ENCODE peak calls at places on chromosomes 4 and X, in seven cellular contexts. V is prostate gland, Y is NB4, Z is GM10248, J is left lung, O is Calu3, I is suprapubic skin. M is an unnamed sample.

GRCh38 chr4:112604590-112604989 is 32.1 kb downstream of the ZGRF1 start:
- DNase-seq in V (peak; percentile 26), Y (peak; percentile 51), Z (peak; percentile 55), J (no peak), O (peak; percentile 42), I (no peak), M (no peak)

GRCh38 chr4:66639361-66639760 is 905.9 kb downstream of the CENPC start:
- DNase-seq in V (no peak), Y (no peak), Z (no peak), J (no peak), O (no peak), I (no peak), M (no peak)

GRCh38 chr4:127967141-127967775 is 2.1 kb downstream of the ABHD18 start:
- DNase-seq in V (no peak), Y (no peak), Z (no peak), J (no peak), O (no peak), I (no peak), M (no peak)

GRCh38 chrX:137855490-137855889 is 289.6 kb downstream of the ZIC3 start:
- DNase-seq in V (no peak), Y (no peak), Z (no peak), J (no peak), O (no peak), I (no peak), M (no peak)

GRCh38 chr4:62037576-62037975 is 837.5 kb downstream of the ADGRL3 start:
- DNase-seq in V (no peak), Y (no peak), Z (no peak), J (no peak), O (no peak), I (no peak), M (no peak)

GRCh38 chr4:160257324-160257723 is 1154.4 kb downstream of the RAPGEF2 start:
- DNase-seq in V (no peak), Y (no peak), Z (no peak), J (no peak), O (no peak), I (no peak), M (no peak)

GRCh38 chr4:113300384-113301011 is 251.0 kb downstream of the ANK2 start:
- DNase-seq in V (no peak), Y (no peak), Z (no peak), J (no peak), O (peak; percentile 21), I (no peak), M (no peak)

GRCh38 chr4:3123201-3123671 is 48.8 kb downstream of the HTT start:
- DNase-seq in V (no peak), Y (no peak), Z (no peak), J (no peak), O (no peak), I (no peak), M (no peak)

GRCh38 chr4:11503166-11503565 is 74.5 kb upstream of the HS3ST1 start:
- DNase-seq in V (no peak), Y (no peak), Z (no peak), J (no peak), O (peak; percentile 10), I (peak; percentile 67), M (no peak)

GRCh38 chr4:180285796-180286195 is 1957.4 kb upstream of the TENM3 start:
- DNase-seq in V (no peak), Y (no peak), Z (peak; percentile 10), J (no peak), O (no peak), I (no peak), M (no peak)

GRCh38 chrX:151488677-151489076 is 74.8 kb upstream of the PASD1 start:
- DNase-seq in V (no peak), Y (peak; percentile 72), Z (peak; percentile 30), J (no peak), O (peak; percentile 4), I (no peak), M (no peak)

GRCh38 chr4:172725581-172725980 is 443.0 kb upstream of the GALNT7 start:
- DNase-seq in V (no peak), Y (no peak), Z (no peak), J (no peak), O (no peak), I (no peak), M (no peak)

GRCh38 chr4:139663561-139664138 is 2.0 kb upstream of the MGST2 start:
- DNase-seq in V (no peak), Y (no peak), Z (no peak), J (no peak), O (no peak), I (no peak), M (no peak)

GRCh38 chrX:68254738-68255645 is 178.3 kb downstream of the OPHN1 start:
- DNase-seq in V (no peak), Y (no peak), Z (no peak), J (no peak), O (peak; percentile 9), I (no peak), M (no peak)

GRCh38 chrX:155888139-155888538 is 7.0 kb downstream of the VAMP7 start:
- DNase-seq in V (no peak), Y (peak; percentile 65), Z (no peak), J (no peak), O (peak; percentile 3), I (no peak), M (no peak)

GRCh38 chr4:92362002-92362401 is 58.2 kb downstream of the GRID2 start:
- DNase-seq in V (no peak), Y (no peak), Z (no peak), J (no peak), O (no peak), I (no peak), M (no peak)

GRCh38 chrX:120251471-120252011 is 929 bp downstream of the ZBTB33 start:
- DNase-seq in V (peak; percentile 7), Y (peak; percentile 67), Z (peak; percentile 15), J (peak; percentile 33), O (peak; percentile 21), I (no peak), M (peak; percentile 40)

GRCh38 chr4:130424211-130424610 is 1328.3 kb downstream of the C4orf33 start:
- DNase-seq in V (no peak), Y (no peak), Z (no peak), J (no peak), O (no peak), I (no peak), M (no peak)

GRCh38 chr4:44661940-44662622 is 10.7 kb upstream of the YIPF7 start:
- DNase-seq in V (no peak), Y (no peak), Z (no peak), J (no peak), O (no peak), I (no peak), M (no peak)

GRCh38 chrX:75061701-75062100 is 94.4 kb downstream of the ABCB7 start:
- DNase-seq in V (no peak), Y (peak; percentile 1), Z (no peak), J (no peak), O (no peak), I (no peak), M (no peak)

DNA sequence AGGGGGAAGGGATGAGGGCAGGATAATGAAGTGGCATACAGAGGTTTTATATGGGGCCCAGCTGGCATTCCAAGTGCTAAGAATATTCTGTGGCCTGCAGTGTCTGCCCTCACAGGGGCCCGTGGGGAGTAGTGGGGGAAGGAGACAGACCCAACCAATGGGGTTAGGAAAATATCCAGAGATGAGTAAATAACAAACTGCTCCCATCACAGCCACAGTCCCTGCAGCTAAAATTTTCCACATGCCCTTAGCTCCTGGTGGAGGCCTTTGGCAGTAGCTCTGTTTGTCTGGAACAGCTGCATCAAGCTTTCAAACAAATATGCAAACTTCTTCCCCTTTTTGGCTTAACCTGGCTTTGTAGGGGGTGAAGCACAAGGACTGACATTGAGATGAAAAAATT is 3.1 kb downstream of the SRPX2 start:
- DNase-seq in V (no peak), Y (no peak), Z (no peak), J (no peak), O (no peak), I (no peak), M (no peak)
- TF ChIP-seq CTCF in V (no peak), Y (no peak), Z (no peak), J (no peak), O (no peak), I (no peak), M (no peak)

GRCh38 chr4:24471623-24472510 is 112.5 kb downstream of the DHX15 start:
- DNase-seq in V (peak; percentile 6), Y (no peak), Z (peak; percentile 29), J (no peak), O (peak; percentile 8), I (peak; percentile 63), M (no peak)

GRCh38 chr4:24472514-24473308 is 111.6 kb downstream of the DHX15 start:
- DNase-seq in V (peak; percentile 83), Y (peak; percentile 54), Z (peak; percentile 80), J (peak; percentile 78), O (peak; percentile 76), I (peak; percentile 82), M (no peak)

GRCh38 chr4:24473309-24473721 is 111.0 kb downstream of the DHX15 start:
- DNase-seq in V (peak; percentile 15), Y (peak; percentile 51), Z (no peak), J (no peak), O (peak; percentile 12), I (no peak), M (no peak)

GRCh38 chr4:24475756-24476155 is 108.6 kb downstream of the DHX15 start:
- DNase-seq in V (no peak), Y (no peak), Z (no peak), J (no peak), O (no peak), I (no peak), M (no peak)

GRCh38 chr4:24470681-24471622 is 113.4 kb downstream of the DHX15 start:
- DNase-seq in V (peak; percentile 7), Y (peak; percentile 23), Z (peak; percentile 64), J (peak; percentile 46), O (peak; percentile 26), I (peak; percentile 67), M (no peak)
- TF ChIP-seq CTCF in V (no peak), Y (no peak), Z (no peak), J (no peak), O (no peak), I (no peak), M (no peak)

GRCh38 chr4:184287697-184288255 is 70.1 kb upstream of the ENPP6 start:
- DNase-seq in V (peak; percentile 94), Y (no peak), Z (no peak), J (peak; percentile 77), O (peak; percentile 66), I (no peak), M (no peak)
- TF ChIP-seq CTCF in V (no peak), Y (no peak), Z (peak; percentile 12), J (no peak), O (no peak), I (no peak), M (no peak)

DNA sequence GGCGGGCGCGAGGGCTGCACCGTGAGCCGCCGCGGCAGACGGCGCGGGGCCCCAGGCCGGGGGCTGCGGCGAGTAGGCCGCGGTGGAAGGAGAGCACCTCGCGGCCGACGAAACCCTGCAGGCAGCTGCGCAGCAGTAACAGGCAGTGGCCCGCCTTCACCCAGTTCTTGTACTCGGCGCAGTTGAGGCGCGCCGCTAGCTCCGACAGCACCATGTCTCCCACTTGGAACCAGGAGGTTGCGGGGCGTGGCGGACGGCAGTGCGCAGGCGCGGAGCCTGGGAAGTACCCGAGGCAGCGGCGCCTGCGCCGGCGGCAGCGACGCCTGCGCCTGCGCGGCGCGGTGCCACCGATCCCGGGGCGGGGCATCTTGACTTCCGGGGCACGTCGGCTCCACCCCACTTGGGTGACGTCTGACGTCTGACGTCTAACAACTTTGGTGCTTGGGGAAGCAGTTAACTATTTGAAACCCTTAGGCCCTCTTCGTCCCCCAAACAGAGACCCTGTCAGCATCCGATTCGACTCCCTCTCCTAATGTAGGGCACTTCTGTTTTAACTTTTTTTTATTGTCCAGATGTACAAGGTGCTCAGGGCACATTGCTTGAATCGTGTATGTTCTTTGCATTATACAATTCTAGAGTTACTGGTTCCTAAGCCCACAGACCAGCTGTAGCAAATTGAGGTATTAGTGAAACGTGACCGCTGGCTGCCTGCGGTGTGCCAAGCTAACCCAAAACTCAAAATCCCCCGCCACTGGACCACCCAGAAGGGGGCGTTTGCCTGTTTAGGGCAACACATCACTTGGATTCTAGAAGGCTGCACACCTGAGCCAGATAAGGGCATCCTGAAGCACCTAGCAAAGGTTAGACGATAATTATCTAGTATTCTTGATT is at the start of gene CXorf38:
- DNase-seq in V (peak; percentile 81), Y (peak; percentile 87), Z (peak; percentile 94), J (peak; percentile 94), O (peak; percentile 94), I (peak; percentile 95), M (peak; percentile 87)
- TF ChIP-seq CTCF in V (no peak), Y (no peak), Z (no peak), J (no peak), O (no peak), I (no peak), M (no peak)